ENCODE peak calls at places on chromosomes 7 and 10, in seven cellular contexts. O is choroid plexus epithelial cell, M is cardiac fibroblast, U is epithelial cell of esophagus, G is GM23338, A is AG09319, S is GM12865. N is an unnamed sample.

GRCh38 chr7:124722292-124722691 is 43.3 kb downstream of the GPR37 start:
- DNase-seq in O (peak), M (no peak), U (no peak), G (no peak), A (no peak), S (no peak), N (peak)

GRCh38 chr10:10092581-10092980 is 925.1 kb upstream of the CELF2 start:
- DNase-seq in O (peak), M (peak), U (no peak), G (peak), A (peak), S (no peak), N (peak)

GRCh38 chr10:132192991-132193670 is 6.4 kb downstream of the DPYSL4 start:
- DNase-seq in O (no peak), M (no peak), U (no peak), G (no peak), A (no peak), S (no peak), N (no peak)

GRCh38 chr10:67818323-67818722 is 19.7 kb downstream of the DNAJC12 start:
- DNase-seq in O (peak), M (peak), U (peak), G (no peak), A (no peak), S (no peak), N (peak)

GRCh38 chr7:100053201-100053600 is 3.6 kb downstream of the ZSCAN21 start:
- DNase-seq in O (peak), M (peak), U (peak), G (peak), A (peak), S (peak), N (peak)

GRCh38 chr10:119705434-119705831 is 20.4 kb upstream of the INPP5F start:
- DNase-seq in O (no peak), M (no peak), U (no peak), G (no peak), A (no peak), S (peak), N (no peak)

GRCh38 chr10:79139124-79139835 is 70.5 kb downstream of the ZMIZ1 start:
- DNase-seq in O (peak), M (peak), U (no peak), G (no peak), A (no peak), S (no peak), N (peak)

GRCh38 chr10:12782537-12782936 is 219.0 kb downstream of the CCDC3 start:
- DNase-seq in O (peak), M (peak), U (peak), G (peak), A (no peak), S (peak), N (no peak)

GRCh38 chr7:157499121-157499834 is 162.5 kb downstream of the DNAJB6 start:
- DNase-seq in O (no peak), M (no peak), U (no peak), G (no peak), A (no peak), S (no peak), N (no peak)

GRCh38 chr7:44396931-44397525 is 71.6 kb upstream of the CAMK2B start:
- DNase-seq in O (peak), M (peak), U (no peak), G (no peak), A (no peak), S (no peak), N (no peak)

GRCh38 chr10:120145107-120145506 is 252.6 kb downstream of the SEC23IP start:
- DNase-seq in O (no peak), M (no peak), U (no peak), G (no peak), A (no peak), S (no peak), N (no peak)

GRCh38 chr7:50590535-50590934 is 25.3 kb upstream of the DDC start:
- DNase-seq in O (no peak), M (no peak), U (no peak), G (peak), A (no peak), S (no peak), N (no peak)

GRCh38 chr7:149459201-149459539 is 1.7 kb downstream of the ZNF777 start:
- DNase-seq in O (no peak), M (no peak), U (no peak), G (no peak), A (no peak), S (no peak), N (no peak)
- TF ChIP-seq CTCF in O (no peak), M (no peak), U (no peak), G (no peak), A (no peak), S (no peak), N (no peak)

GRCh38 chr7:4450483-4450882 is 231.6 kb upstream of the FOXK1 start:
- DNase-seq in O (no peak), M (no peak), U (no peak), G (peak), A (no peak), S (no peak), N (no peak)
- TF ChIP-seq CTCF in O (no peak), M (no peak), U (no peak), G (peak), A (no peak), S (no peak), N (no peak)

GRCh38 chr10:91573320-91573719 is 59.6 kb downstream of the PPP1R3C start:
- DNase-seq in O (no peak), M (no peak), U (no peak), G (no peak), A (no peak), S (no peak), N (no peak)

GRCh38 chr10:91571671-91572070 is 61.2 kb downstream of the PPP1R3C start:
- DNase-seq in O (no peak), M (peak), U (no peak), G (no peak), A (no peak), S (no peak), N (no peak)

GRCh38 chr10:91574236-91574635 is 58.6 kb downstream of the PPP1R3C start:
- DNase-seq in O (no peak), M (no peak), U (no peak), G (no peak), A (no peak), S (no peak), N (no peak)

GRCh38 chr10:91576096-91576545 is 56.8 kb downstream of the PPP1R3C start:
- DNase-seq in O (no peak), M (no peak), U (peak), G (no peak), A (no peak), S (no peak), N (no peak)

DNA sequence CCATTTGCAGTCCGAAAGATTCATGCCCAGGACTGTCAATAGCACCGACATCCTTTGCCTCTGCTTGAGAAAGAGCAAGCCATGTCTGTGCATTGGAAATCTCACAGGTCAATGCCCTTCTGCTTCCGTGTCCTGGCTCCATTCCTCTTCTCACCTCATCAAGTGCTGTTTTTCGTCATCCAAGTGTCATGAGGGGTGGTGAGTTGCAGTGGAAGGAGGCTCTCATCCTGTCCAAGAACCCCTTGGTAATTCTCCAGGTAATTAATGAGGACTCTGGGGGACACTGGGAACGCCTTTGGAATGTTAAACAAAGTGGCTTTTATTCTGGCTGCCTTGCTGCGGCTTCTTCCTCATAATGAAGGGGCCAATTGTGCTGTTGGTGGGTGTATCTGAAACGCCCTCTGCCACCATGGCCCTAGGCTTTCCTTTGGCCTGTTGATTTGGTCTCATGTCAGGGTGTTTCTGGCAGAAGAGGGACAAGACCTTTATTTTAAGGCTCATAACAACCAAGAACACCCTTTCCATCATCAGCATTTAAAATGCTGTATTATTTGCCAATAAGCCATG is 57.7 kb downstream of the PPP1R3C start:
- DNase-seq in O (no peak), M (peak), U (no peak), G (no peak), A (no peak), S (no peak), N (no peak)
- TF ChIP-seq CTCF in O (no peak), M (no peak), U (no peak), G (no peak), A (no peak), S (no peak), N (no peak)

GRCh38 chr10:48659790-48660189 is 24.9 kb upstream of the WDFY4 start:
- DNase-seq in O (peak), M (peak), U (peak), G (peak), A (no peak), S (peak), N (peak)
- TF ChIP-seq CTCF in O (no peak), M (peak), U (no peak), G (no peak), A (peak), S (peak), N (peak)

GRCh38 chr10:61166489-61166888 is 222.5 kb upstream of the RHOBTB1 start:
- DNase-seq in O (no peak), M (no peak), U (no peak), G (no peak), A (no peak), S (no peak), N (no peak)
- TF ChIP-seq CTCF in O (no peak), M (no peak), U (no peak), G (no peak), A (no peak), S (no peak), N (no peak)

DNA sequence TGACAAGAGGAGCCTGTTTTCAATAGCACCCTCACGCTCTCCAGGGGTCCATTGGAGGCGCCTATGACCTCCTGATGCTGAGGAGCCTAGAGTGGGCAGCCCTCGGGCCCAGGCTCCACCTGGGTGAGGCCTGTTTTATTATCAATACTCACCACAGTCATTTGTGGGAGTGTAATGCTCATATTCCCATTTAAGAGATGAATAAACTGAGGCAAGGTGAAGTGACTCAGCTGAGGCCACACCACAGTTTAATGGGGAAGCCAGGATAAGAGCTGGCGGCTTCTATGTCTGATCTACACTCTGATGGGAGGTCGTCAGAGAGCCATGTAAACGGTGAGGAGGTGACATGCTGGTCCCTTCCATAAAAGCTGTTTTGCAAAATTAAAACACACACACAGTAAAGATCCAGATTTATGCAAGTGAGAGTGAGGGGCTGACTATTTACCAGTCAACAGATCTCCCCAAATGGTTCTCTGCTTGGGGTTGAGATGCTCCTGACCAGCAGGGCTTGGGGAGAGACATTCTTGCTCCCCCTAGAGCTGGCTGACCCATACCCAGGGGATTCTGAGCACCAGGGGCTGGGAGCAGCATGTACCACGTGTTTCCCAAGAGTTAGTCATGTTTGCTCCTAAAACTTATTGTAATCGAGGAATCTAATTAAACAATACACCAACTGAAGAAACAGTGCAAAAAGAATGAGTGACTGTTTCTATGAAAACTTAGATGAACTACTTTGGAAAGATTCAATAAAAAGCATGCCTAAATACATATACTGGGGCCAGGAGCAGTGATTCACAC is 81.0 kb upstream of the INSIG1 start:
- DNase-seq in O (no peak), M (no peak), U (no peak), G (no peak), A (no peak), S (no peak), N (no peak)
- TF ChIP-seq CTCF in O (peak), M (no peak), U (no peak), G (no peak), A (no peak), S (no peak), N (no peak)

GRCh38 chr7:106814887-106815286 is 50.2 kb upstream of the PIK3CG start:
- DNase-seq in O (no peak), M (no peak), U (no peak), G (no peak), A (no peak), S (no peak), N (no peak)

GRCh38 chr7:106819546-106819945 is 45.5 kb upstream of the PIK3CG start:
- DNase-seq in O (no peak), M (no peak), U (no peak), G (no peak), A (no peak), S (no peak), N (no peak)

GRCh38 chr7:106813705-106814305 is 51.3 kb upstream of the PIK3CG start:
- DNase-seq in O (no peak), M (no peak), U (no peak), G (no peak), A (no peak), S (no peak), N (peak)

GRCh38 chr7:106818736-106819135 is 46.3 kb upstream of the PIK3CG start:
- DNase-seq in O (no peak), M (no peak), U (no peak), G (no peak), A (no peak), S (no peak), N (no peak)

GRCh38 chr7:106817098-106817497 is 48.0 kb upstream of the PIK3CG start:
- DNase-seq in O (no peak), M (no peak), U (no peak), G (no peak), A (no peak), S (no peak), N (no peak)
- TF ChIP-seq CTCF in O (no peak), M (no peak), U (no peak), G (no peak), A (no peak), S (no peak), N (no peak)

GRCh38 chr10:42883993-42884983 is 101.7 kb downstream of the BMS1 start:
- DNase-seq in O (no peak), M (no peak), U (no peak), G (no peak), A (no peak), S (no peak), N (no peak)

GRCh38 chr10:42887734-42888503 is 105.3 kb downstream of the BMS1 start:
- DNase-seq in O (no peak), M (no peak), U (no peak), G (no peak), A (no peak), S (no peak), N (no peak)

GRCh38 chr10:42888504-42889095 is 106.0 kb downstream of the BMS1 start:
- DNase-seq in O (no peak), M (peak), U (no peak), G (no peak), A (no peak), S (no peak), N (no peak)

GRCh38 chr10:42882597-42882996 is 100.0 kb downstream of the BMS1 start:
- DNase-seq in O (no peak), M (no peak), U (no peak), G (no peak), A (no peak), S (no peak), N (no peak)

GRCh38 chr10:42885491-42886270 is 103.1 kb downstream of the BMS1 start:
- DNase-seq in O (no peak), M (no peak), U (no peak), G (no peak), A (no peak), S (no peak), N (no peak)
- TF ChIP-seq CTCF in O (no peak), M (no peak), U (no peak), G (no peak), A (no peak), S (no peak), N (no peak)

GRCh38 chr10:104330168-104331117 is 7.8 kb downstream of the ITPRIP start:
- DNase-seq in O (peak), M (peak), U (peak), G (no peak), A (peak), S (no peak), N (peak)
- TF ChIP-seq CTCF in O (no peak), M (no peak), U (no peak), G (no peak), A (no peak), S (no peak), N (no peak)

DNA sequence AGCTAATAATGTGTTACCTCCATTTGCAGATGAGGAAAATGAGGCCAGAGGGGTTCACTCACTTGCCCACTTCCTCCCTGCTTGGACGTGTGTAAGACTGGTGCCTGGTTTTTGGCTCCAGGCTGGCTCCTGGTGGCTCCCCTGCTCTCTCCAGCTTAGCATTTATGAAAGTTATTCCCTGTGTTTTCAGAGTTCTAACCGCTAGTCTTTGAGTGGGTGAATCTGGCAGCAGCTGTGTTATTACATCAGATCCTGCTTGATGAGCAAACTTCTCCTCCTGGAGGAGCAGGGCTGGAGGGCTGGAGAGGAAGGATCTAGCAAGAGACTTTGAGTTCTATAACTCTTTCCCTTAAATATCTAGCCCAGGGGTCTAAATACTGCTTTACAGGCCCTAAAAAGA is 80.9 kb upstream of the AGBL3 start:
- DNase-seq in O (peak), M (peak), U (peak), G (no peak), A (peak), S (no peak), N (peak)
- TF ChIP-seq CTCF in O (peak), M (peak), U (peak), G (no peak), A (peak), S (no peak), N (peak)